ENCODE peak calls at places on chromosomes 11 and 22, in nine cellular contexts. D is breast epithelium, U is neuronal stem cell, J is neural crest cell, A is upper lobe of right lung, R is LHCN-M2, P is body of pancreas, I is NAMALWA, E is COR-L47. H is an unnamed sample.

GRCh38 chr11:1006762-1007161 is 29.8 kb downstream of the MUC6 start:
- DNase-seq in R (no peak), A (no peak), U (no peak), J (no peak), E (peak), I (peak), P (peak), D (no peak), H (no peak)

GRCh38 chr22:29268511-29269229 is 602 bp downstream of the EWSR1 start:
- DNase-seq in R (peak), P (peak), U (peak), I (peak), A (peak), D (peak), E (peak), J (peak), H (peak)

GRCh38 chr11:68581901-68582300 is 102.4 kb upstream of the GAL start:
- DNase-seq in E (no peak), U (no peak), D (no peak), J (no peak), P (no peak), I (no peak), A (no peak), R (no peak), H (no peak)

GRCh38 chr11:1087279-1087960 is 12.7 kb downstream of the MUC2 start:
- DNase-seq in A (peak), I (no peak), P (peak), U (no peak), J (no peak), E (no peak), D (no peak), R (no peak), H (no peak)

GRCh38 chr11:15035283-15035682 is 38.1 kb upstream of the CALCB start:
- DNase-seq in D (no peak), R (no peak), U (no peak), A (no peak), P (no peak), J (no peak), E (no peak), I (no peak), H (no peak)

GRCh38 chr11:5592615-5593014 is 3.8 kb upstream of the TRIM6 start:
- DNase-seq in I (no peak), J (no peak), R (no peak), P (no peak), D (no peak), U (no peak), E (no peak), A (no peak), H (no peak)

GRCh38 chr11:42407379-42407778 is 904.4 kb upstream of the API5 start:
- DNase-seq in D (no peak), A (no peak), I (peak), U (peak), E (peak), R (no peak), J (peak), P (no peak), H (no peak)

GRCh38 chr11:117107701-117108590 is 9.7 kb upstream of the SIK3 start:
- DNase-seq in D (no peak), U (no peak), E (no peak), R (no peak), P (no peak), A (no peak), I (no peak), J (no peak), H (no peak)

GRCh38 chr11:86341382-86341781 is 33.3 kb upstream of the CCDC81 start:
- DNase-seq in E (no peak), A (no peak), R (no peak), I (no peak), U (no peak), D (no peak), P (no peak), J (no peak), H (no peak)

GRCh38 chr11:128594246-128594645 is 6.9 kb upstream of the ETS1 start:
- DNase-seq in J (no peak), I (no peak), U (no peak), E (no peak), R (no peak), D (no peak), P (no peak), A (no peak), H (no peak)

GRCh38 chr22:29724843-29725242 is 5.0 kb downstream of the CABP7 start:
- DNase-seq in R (no peak), D (no peak), A (no peak), U (no peak), E (no peak), I (no peak), P (no peak), J (no peak), H (no peak)

GRCh38 chr11:1568451-1568911 is 3.6 kb downstream of the DUSP8 start:
- DNase-seq in P (peak), U (no peak), D (no peak), E (peak), J (no peak), A (peak), R (no peak), I (peak), H (no peak)

GRCh38 chr11:33699515-33700424 is 856 bp downstream of the C11orf91 start:
- DNase-seq in I (no peak), E (no peak), P (peak), R (no peak), U (no peak), A (no peak), D (no peak), J (peak), H (peak)

GRCh38 chr11:18383388-18384156 is 10.8 kb upstream of the LDHA start:
- DNase-seq in A (peak), R (peak), E (peak), P (peak), D (peak), I (no peak), J (no peak), U (no peak), H (peak)